ENCODE peak calls at places on chromosomes 2 and 18, in ten cellular contexts. G is heart left ventricle, Z is lung, L is AG10803, I is BJ, U is ACHN, E is neural progenitor cell, C is GM23338, W is uterus, S is HFF-Myc. F is an unnamed sample.

GRCh38 chr2:27408601-27409320 is 630 bp downstream of the PPM1G start:
- DNase-seq in G (no peak), Z (no peak), L (no peak), I (no peak), U (peak; percentile 44), E (peak; percentile 77), C (peak; percentile 66), W (no peak), S (no peak), F (no peak)

GRCh38 chr2:112669667-112670066 is 23.9 kb downstream of the SLC20A1 start:
- DNase-seq in G (no peak), Z (no peak), L (no peak), I (no peak), U (no peak), E (no peak), C (no peak), W (no peak), S (no peak), F (no peak)

GRCh38 chr18:76378526-76379215 is 116.4 kb downstream of the ZNF516 start:
- DNase-seq in G (no peak), Z (no peak), L (no peak), I (no peak), U (no peak), E (no peak), C (no peak), W (peak; percentile 15), S (no peak), F (no peak)

GRCh38 chr2:42971947-42972736 is 179.8 kb upstream of the HAAO start:
- DNase-seq in G (no peak), Z (no peak), L (peak; percentile 78), I (no peak), U (no peak), E (no peak), C (peak; percentile 40), W (peak; percentile 14), S (no peak), F (no peak)

GRCh38 chr2:30410217-30410616 is 36.8 kb upstream of the LCLAT1 start:
- DNase-seq in G (no peak), Z (no peak), L (peak; percentile 88), I (no peak), U (peak; percentile 53), E (no peak), C (no peak), W (no peak), S (no peak), F (no peak)

GRCh38 chr2:236177604-236177966 is 9.4 kb upstream of the GBX2 start:
- DNase-seq in G (no peak), Z (no peak), L (peak; percentile 47), I (no peak), U (no peak), E (peak; percentile 87), C (peak; percentile 91), W (no peak), S (no peak), F (no peak)

GRCh38 chr18:678482-679182 is 21.2 kb downstream of the TYMS start:
- DNase-seq in G (no peak), Z (no peak), L (no peak), I (no peak), U (no peak), E (no peak), C (no peak), W (no peak), S (no peak), F (no peak)

GRCh38 chr2:240431276-240431662 is 4.2 kb upstream of the GPC1 start:
- DNase-seq in G (peak; percentile 2), Z (no peak), L (no peak), I (no peak), U (no peak), E (no peak), C (no peak), W (no peak), S (no peak), F (no peak)

GRCh38 chr18:68840554-68841263 is 42.8 kb downstream of the CCDC102B start:
- DNase-seq in G (peak; percentile 30), Z (peak; percentile 40), L (peak; percentile 87), I (peak; percentile 85), U (peak; percentile 66), E (peak; percentile 5), C (peak; percentile 30), W (no peak), S (peak; percentile 88), F (peak; percentile 52)

GRCh38 chr18:53909668-53910067 is 314.8 kb downstream of the MBD2 start:
- DNase-seq in G (no peak), Z (no peak), L (peak; percentile 50), I (no peak), U (no peak), E (no peak), C (peak; percentile 85), W (no peak), S (no peak), F (no peak)

GRCh38 chr2:215793747-215794595 is 219.4 kb downstream of the MREG start:
- DNase-seq in G (peak; percentile 45), Z (no peak), L (peak; percentile 93), I (peak; percentile 75), U (peak; percentile 56), E (no peak), C (no peak), W (no peak), S (peak; percentile 83), F (peak; percentile 67)

GRCh38 chr2:42408009-42408408 is 47.0 kb upstream of the COX7A2L start:
- DNase-seq in G (no peak), Z (no peak), L (no peak), I (no peak), U (no peak), E (no peak), C (no peak), W (no peak), S (no peak), F (no peak)

GRCh38 chr18:63888473-63889190 is 1.1 kb downstream of the SERPINB2 start:
- DNase-seq in G (no peak), Z (no peak), L (peak; percentile 29), I (no peak), U (no peak), E (no peak), C (no peak), W (no peak), S (no peak), F (no peak)

GRCh38 chr2:97267411-97268074 is 154.6 kb downstream of the ANKRD36 start:
- DNase-seq in G (no peak), Z (peak; percentile 28), L (no peak), I (no peak), U (no peak), E (peak; percentile 1), C (peak; percentile 0), W (peak; percentile 13), S (no peak), F (no peak)

GRCh38 chr2:10084567-10084910 is 4.3 kb upstream of the CYS1 start:
- DNase-seq in G (no peak), Z (no peak), L (no peak), I (no peak), U (no peak), E (no peak), C (no peak), W (no peak), S (no peak), F (no peak)

GRCh38 chr2:223970343-223971128 is 13.3 kb downstream of the MRPL44 start:
- DNase-seq in G (peak; percentile 29), Z (no peak), L (peak; percentile 67), I (no peak), U (peak; percentile 72), E (peak; percentile 64), C (peak; percentile 79), W (no peak), S (peak; percentile 50), F (peak; percentile 6)

GRCh38 chr18:45761512-45762114 is 37.6 kb downstream of the SLC14A1 start:
- DNase-seq in G (no peak), Z (no peak), L (no peak), I (no peak), U (no peak), E (no peak), C (no peak), W (no peak), S (no peak), F (no peak)

GRCh38 chr2:118016911-118017310 is 3.0 kb upstream of the CCDC93 start:
- DNase-seq in G (no peak), Z (no peak), L (no peak), I (no peak), U (no peak), E (no peak), C (no peak), W (no peak), S (no peak), F (no peak)

GRCh38 chr2:229713371-229714079 is 830 bp downstream of the DNER start:
- DNase-seq in G (peak; percentile 8), Z (no peak), L (no peak), I (no peak), U (peak; percentile 46), E (peak; percentile 78), C (peak; percentile 75), W (no peak), S (no peak), F (no peak)

GRCh38 chr2:98461650-98462049 is 17.0 kb downstream of the INPP4A start:
- DNase-seq in G (peak; percentile 55), Z (no peak), L (no peak), I (no peak), U (no peak), E (no peak), C (no peak), W (peak; percentile 24), S (no peak), F (no peak)

GRCh38 chr2:216985658-216986141 is 125.8 kb upstream of the TNP1 start:
- DNase-seq in G (no peak), Z (no peak), L (no peak), I (no peak), U (no peak), E (peak; percentile 73), C (peak; percentile 37), W (no peak), S (no peak), F (no peak)

GRCh38 chr18:23867011-23867410 is 147.5 kb upstream of the TTC39C start:
- DNase-seq in G (no peak), Z (no peak), L (no peak), I (no peak), U (no peak), E (no peak), C (no peak), W (no peak), S (no peak), F (no peak)

GRCh38 chr2:222797308-222797707 is 63.5 kb upstream of the ACSL3 start:
- DNase-seq in G (no peak), Z (no peak), L (peak; percentile 71), I (peak; percentile 17), U (peak; percentile 50), E (no peak), C (peak; percentile 60), W (no peak), S (no peak), F (no peak)

GRCh38 chr2:106197878-106198277 is 3.8 kb upstream of the UXS1 start:
- DNase-seq in G (no peak), Z (no peak), L (peak; percentile 100), I (peak; percentile 93), U (peak; percentile 98), E (no peak), C (no peak), W (no peak), S (no peak), F (peak; percentile 27)

F was measured in amniotic stem cell.